ENCODE peak calls at places on chromosomes 5 and 9, in eight cellular contexts. One of them, this sample, is unnamed.

GRCh38 chr9:126419475-126419874 is 92.8 kb downstream of the MVB12B start:
- DNase-seq in transverse colon: no peak
- DNase-seq in prostate gland: no peak
- DNase-seq in stomach: no peak
- DNase-seq in IMR-90: no peak
- DNase-seq in adrenal gland: peak
- DNase-seq in A549: no peak
- DNase-seq in tibial nerve: no peak
- DNase-seq in this sample: peak

GRCh38 chr5:160769264-160769663 is 82.7 kb downstream of the ATP10B start:
- DNase-seq in prostate gland: no peak
- DNase-seq in IMR-90: no peak
- DNase-seq in transverse colon: peak
- DNase-seq in tibial nerve: no peak
- DNase-seq in A549: no peak
- DNase-seq in adrenal gland: no peak
- DNase-seq in stomach: no peak
- DNase-seq in this sample: no peak

GRCh38 chr9:89274838-89275237 is 36.2 kb upstream of the CKS2 start:
- DNase-seq in prostate gland: no peak
- DNase-seq in tibial nerve: no peak
- DNase-seq in IMR-90: peak
- DNase-seq in transverse colon: no peak
- DNase-seq in A549: no peak
- DNase-seq in adrenal gland: no peak
- DNase-seq in stomach: no peak
- DNase-seq in this sample: no peak

GRCh38 chr5:22058620-22059019 is 794.5 kb downstream of the CDH12 start:
- DNase-seq in IMR-90: no peak
- DNase-seq in tibial nerve: no peak
- DNase-seq in adrenal gland: no peak
- DNase-seq in transverse colon: no peak
- DNase-seq in stomach: no peak
- DNase-seq in A549: no peak
- DNase-seq in prostate gland: no peak
- DNase-seq in this sample: no peak

GRCh38 chr5:146564036-146564762 is 48.2 kb upstream of the GPR151 start:
- DNase-seq in IMR-90: no peak
- DNase-seq in prostate gland: no peak
- DNase-seq in transverse colon: no peak
- DNase-seq in tibial nerve: no peak
- DNase-seq in adrenal gland: no peak
- DNase-seq in stomach: no peak
- DNase-seq in A549: no peak
- DNase-seq in this sample: no peak

GRCh38 chr5:36359267-36359666 is 57.6 kb upstream of the RANBP3L start:
- DNase-seq in tibial nerve: peak
- DNase-seq in IMR-90: no peak
- DNase-seq in adrenal gland: peak
- DNase-seq in A549: no peak
- DNase-seq in transverse colon: no peak
- DNase-seq in prostate gland: no peak
- DNase-seq in stomach: no peak
- DNase-seq in this sample: peak

GRCh38 chr5:83924171-83924570 is 203.5 kb upstream of the HAPLN1 start:
- DNase-seq in A549: no peak
- DNase-seq in tibial nerve: no peak
- DNase-seq in prostate gland: no peak
- DNase-seq in transverse colon: no peak
- DNase-seq in stomach: no peak
- DNase-seq in adrenal gland: no peak
- DNase-seq in IMR-90: peak
- DNase-seq in this sample: no peak

GRCh38 chr5:6520201-6520600 is 71.5 kb downstream of the UBE2QL1 start:
- DNase-seq in A549: no peak
- DNase-seq in IMR-90: no peak
- DNase-seq in stomach: no peak
- DNase-seq in transverse colon: no peak
- DNase-seq in prostate gland: no peak
- DNase-seq in adrenal gland: no peak
- DNase-seq in tibial nerve: no peak
- DNase-seq in this sample: no peak

GRCh38 chr5:37197340-37198050 is 51.7 kb downstream of the CPLANE1 start:
- DNase-seq in transverse colon: no peak
- DNase-seq in A549: no peak
- DNase-seq in prostate gland: no peak
- DNase-seq in IMR-90: peak
- DNase-seq in tibial nerve: no peak
- DNase-seq in adrenal gland: no peak
- DNase-seq in stomach: no peak
- DNase-seq in this sample: no peak

GRCh38 chr9:34072410-34072809 is 23.7 kb upstream of the UBAP2 start:
- DNase-seq in adrenal gland: no peak
- DNase-seq in transverse colon: peak
- DNase-seq in prostate gland: peak
- DNase-seq in stomach: peak
- DNase-seq in tibial nerve: no peak
- DNase-seq in A549: no peak
- DNase-seq in IMR-90: no peak
- DNase-seq in this sample: no peak

GRCh38 chr5:148828461-148829247 is 2.2 kb downstream of the ADRB2 start:
- DNase-seq in adrenal gland: no peak
- DNase-seq in IMR-90: peak
- DNase-seq in tibial nerve: no peak
- DNase-seq in transverse colon: no peak
- DNase-seq in prostate gland: no peak
- DNase-seq in stomach: no peak
- DNase-seq in A549: no peak
- DNase-seq in this sample: peak

GRCh38 chr9:90907790-90908189 is 106.2 kb downstream of the SYK start:
- DNase-seq in prostate gland: no peak
- DNase-seq in IMR-90: no peak
- DNase-seq in A549: no peak
- DNase-seq in stomach: no peak
- DNase-seq in adrenal gland: peak
- DNase-seq in transverse colon: no peak
- DNase-seq in tibial nerve: no peak
- DNase-seq in this sample: no peak

GRCh38 chr5:133829786-133830185 is 138.6 kb downstream of the C5orf15 start:
- DNase-seq in adrenal gland: no peak
- DNase-seq in tibial nerve: no peak
- DNase-seq in A549: no peak
- DNase-seq in transverse colon: no peak
- DNase-seq in prostate gland: no peak
- DNase-seq in stomach: no peak
- DNase-seq in IMR-90: no peak
- DNase-seq in this sample: no peak

GRCh38 chr5:147565524-147565923 is 55.7 kb upstream of the DPYSL3 start:
- DNase-seq in IMR-90: peak
- DNase-seq in prostate gland: no peak
- DNase-seq in stomach: no peak
- DNase-seq in tibial nerve: no peak
- DNase-seq in adrenal gland: no peak
- DNase-seq in transverse colon: no peak
- DNase-seq in A549: peak
- DNase-seq in this sample: no peak

GRCh38 chr5:53601570-53601969 is 41.1 kb downstream of the NDUFS4 start:
- DNase-seq in transverse colon: no peak
- DNase-seq in prostate gland: no peak
- DNase-seq in stomach: no peak
- DNase-seq in A549: peak
- DNase-seq in IMR-90: peak
- DNase-seq in adrenal gland: no peak
- DNase-seq in tibial nerve: no peak
- DNase-seq in this sample: no peak

GRCh38 chr9:69019808-69020207 is 5.9 kb upstream of the PRKACG start:
- DNase-seq in A549: no peak
- DNase-seq in tibial nerve: no peak
- DNase-seq in IMR-90: no peak
- DNase-seq in stomach: no peak
- DNase-seq in adrenal gland: no peak
- DNase-seq in prostate gland: no peak
- DNase-seq in transverse colon: no peak
- DNase-seq in this sample: no peak

GRCh38 chr9:133005221-133005760 is 25.5 kb upstream of the GTF3C5 start:
- DNase-seq in A549: no peak
- DNase-seq in stomach: no peak
- DNase-seq in transverse colon: no peak
- DNase-seq in prostate gland: no peak
- DNase-seq in IMR-90: no peak
- DNase-seq in tibial nerve: no peak
- DNase-seq in adrenal gland: no peak
- DNase-seq in this sample: no peak
- H3K27ac ChIP-seq in A549: no peak
- H3K27ac ChIP-seq in stomach: no peak
- H3K27ac ChIP-seq in transverse colon: no peak
- H3K27ac ChIP-seq in prostate gland: no peak
- H3K27ac ChIP-seq in IMR-90: no peak
- H3K27ac ChIP-seq in tibial nerve: no peak
- H3K27ac ChIP-seq in adrenal gland: no peak
- H3K27ac ChIP-seq in this sample: no peak

GRCh38 chr9:99118782-99119466 is 14.0 kb downstream of the TGFBR1 start:
- DNase-seq in transverse colon: peak
- DNase-seq in adrenal gland: no peak
- DNase-seq in stomach: no peak
- DNase-seq in prostate gland: no peak
- DNase-seq in tibial nerve: no peak
- DNase-seq in IMR-90: no peak
- DNase-seq in A549: no peak
- DNase-seq in this sample: no peak
- TF ChIP-seq POLR2A in transverse colon: no peak
- TF ChIP-seq POLR2A in adrenal gland: no peak
- TF ChIP-seq POLR2A in stomach: no peak
- TF ChIP-seq POLR2A in prostate gland: no peak
- TF ChIP-seq POLR2A in tibial nerve: no peak
- TF ChIP-seq POLR2A in IMR-90: no peak
- TF ChIP-seq POLR2A in A549: no peak
- TF ChIP-seq POLR2A in this sample: no peak

DNA sequence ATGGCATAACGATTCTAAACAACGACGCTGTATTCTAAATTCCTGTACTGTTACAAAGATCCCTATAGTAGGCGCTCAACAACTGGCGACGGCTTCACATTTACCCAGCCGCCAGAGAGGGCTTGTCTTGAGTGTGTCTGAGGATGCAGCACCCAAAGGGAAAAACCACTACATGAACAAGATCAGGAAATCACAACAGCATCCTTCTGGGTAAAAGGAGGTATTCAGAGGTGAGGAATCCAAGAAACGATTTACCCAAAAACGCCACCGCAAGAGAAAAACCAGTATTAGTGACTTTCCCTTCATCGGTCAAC is 711 bp downstream of the TTC33 start:
- DNase-seq in adrenal gland: peak
- DNase-seq in tibial nerve: peak
- DNase-seq in transverse colon: peak
- DNase-seq in A549: peak
- DNase-seq in IMR-90: peak
- DNase-seq in prostate gland: peak
- DNase-seq in stomach: peak
- DNase-seq in this sample: peak
- H3K4me3 ChIP-seq in adrenal gland: peak
- H3K4me3 ChIP-seq in tibial nerve: peak
- H3K4me3 ChIP-seq in transverse colon: peak
- H3K4me3 ChIP-seq in A549: peak
- H3K4me3 ChIP-seq in IMR-90: peak
- H3K4me3 ChIP-seq in prostate gland: peak
- H3K4me3 ChIP-seq in stomach: peak
- H3K4me3 ChIP-seq in this sample: peak

GRCh38 chr5:1063661-1064382 is 48.0 kb downstream of the SLC12A7 start:
- DNase-seq in adrenal gland: no peak
- DNase-seq in transverse colon: no peak
- DNase-seq in stomach: no peak
- DNase-seq in A549: no peak
- DNase-seq in prostate gland: no peak
- DNase-seq in IMR-90: no peak
- DNase-seq in tibial nerve: no peak
- DNase-seq in this sample: no peak
- H3K27ac ChIP-seq in adrenal gland: no peak
- H3K27ac ChIP-seq in transverse colon: no peak
- H3K27ac ChIP-seq in stomach: no peak
- H3K27ac ChIP-seq in A549: no peak
- H3K27ac ChIP-seq in prostate gland: no peak
- H3K27ac ChIP-seq in IMR-90: no peak
- H3K27ac ChIP-seq in tibial nerve: no peak
- H3K27ac ChIP-seq in this sample: no peak

DNA sequence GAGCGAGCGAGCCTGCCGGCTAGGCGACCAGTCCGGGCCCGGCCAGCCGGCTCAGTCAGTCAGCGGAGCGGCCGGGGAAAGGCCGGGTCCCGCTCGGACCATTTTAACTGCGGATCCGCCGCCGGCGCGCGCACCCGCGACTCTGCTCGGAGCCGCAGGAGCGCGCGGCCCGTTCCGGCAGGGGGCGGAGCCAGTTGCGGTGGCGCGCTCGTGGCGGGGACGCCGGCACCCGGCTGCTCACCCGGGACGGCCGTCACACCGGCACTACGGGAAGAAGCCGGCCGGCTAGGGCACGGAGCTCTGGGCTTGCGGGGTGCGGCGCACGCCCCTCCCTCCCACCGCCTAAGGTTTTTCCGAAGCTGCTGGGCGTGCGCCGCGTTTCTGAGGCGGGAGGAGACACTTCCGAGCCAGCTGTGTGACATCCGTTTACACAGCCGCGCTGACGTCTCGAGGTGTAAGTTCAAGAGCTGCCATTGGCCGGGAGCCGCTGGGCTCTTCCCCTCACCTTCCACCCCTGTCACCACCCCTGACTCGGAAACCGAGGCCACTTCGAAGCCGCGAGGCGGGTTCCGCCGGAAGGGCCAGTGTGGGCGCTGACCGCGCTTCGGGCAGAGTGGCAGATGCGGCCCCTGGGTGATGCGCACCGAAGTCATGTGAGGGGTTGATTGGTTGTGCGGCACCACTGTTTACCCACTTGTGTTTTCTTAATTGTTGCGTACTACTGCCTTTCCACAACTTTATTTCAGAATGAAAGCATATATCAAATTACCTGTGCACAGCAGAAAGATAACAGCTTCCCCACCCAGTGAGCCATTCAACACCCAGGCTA is at the start of gene FBXL17:
- DNase-seq in adrenal gland: peak
- DNase-seq in transverse colon: peak
- DNase-seq in stomach: peak
- DNase-seq in tibial nerve: peak
- DNase-seq in prostate gland: peak
- DNase-seq in IMR-90: peak
- DNase-seq in A549: peak
- DNase-seq in this sample: peak
- TF ChIP-seq POLR2A in adrenal gland: peak
- TF ChIP-seq POLR2A in transverse colon: peak
- TF ChIP-seq POLR2A in stomach: peak
- TF ChIP-seq POLR2A in tibial nerve: peak
- TF ChIP-seq POLR2A in prostate gland: peak
- TF ChIP-seq POLR2A in IMR-90: peak
- TF ChIP-seq POLR2A in A549: peak
- TF ChIP-seq POLR2A in this sample: peak

DNA sequence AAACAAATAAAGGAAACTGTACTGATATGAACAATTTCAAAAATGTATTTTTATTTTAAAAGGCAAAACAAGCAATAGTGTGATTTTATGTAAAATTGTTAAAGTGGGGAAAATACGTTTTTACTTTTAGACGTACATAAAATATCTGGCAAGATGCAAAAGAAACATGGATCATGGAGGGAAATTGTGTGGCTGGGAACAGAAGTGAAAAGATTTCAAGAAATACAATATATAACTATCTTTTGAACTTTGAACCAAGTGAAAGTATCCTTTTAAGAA is 1.5 kb upstream of the ZNF367 start:
- DNase-seq in transverse colon: no peak
- DNase-seq in A549: no peak
- DNase-seq in IMR-90: no peak
- DNase-seq in prostate gland: no peak
- DNase-seq in adrenal gland: no peak
- DNase-seq in stomach: no peak
- DNase-seq in tibial nerve: no peak
- DNase-seq in this sample: no peak
- H3K4me3 ChIP-seq in transverse colon: no peak
- H3K4me3 ChIP-seq in A549: peak
- H3K4me3 ChIP-seq in IMR-90: no peak
- H3K4me3 ChIP-seq in prostate gland: peak
- H3K4me3 ChIP-seq in adrenal gland: no peak
- H3K4me3 ChIP-seq in stomach: peak
- H3K4me3 ChIP-seq in tibial nerve: peak
- H3K4me3 ChIP-seq in this sample: peak

This sample was measured in gastrocnemius medialis.